ENCODE peak calls at places on chromosomes 5 and 9, in seven cellular contexts. Y is ACHN; I is epithelial cell of esophagus; V is activated T-helper 1 cell treated with anti-CD3 and anti-CD28 coated beads, Interleukin-12 subunit alpha, Interleukin-12 subunit beta, Interleukin-2, Interleukin-4 antibody, amounts not matched to agents 30 ng/mL and 10 ng/mL and 1 ng/mL, durations not matched to agents 14 hours and 24 hours and 36 hours; S is amygdala; H is CD8-positive, alpha-beta memory T cell; U is amniotic stem cell. X is an unnamed sample.
A peak's percentile ranks its signal among the peaks of the same experiment; 100 is the strongest.

GRCh38 chr5:77842247-77842646 is 66.1 kb upstream of the TBCA start:
- DNase-seq in Y (no peak), I (no peak), V (no peak), S (no peak), H (no peak), U (no peak), X (no peak)

GRCh38 chr5:36948041-36948440 is 71.5 kb downstream of the NIPBL start:
- DNase-seq in Y (peak; percentile 80), I (peak; percentile 50), V (no peak), S (no peak), H (no peak), U (no peak), X (no peak)

GRCh38 chr9:21976334-21976875 is 17.8 kb downstream of the CDKN2A start:
- DNase-seq in Y (no peak), I (no peak), V (no peak), S (no peak), H (no peak), U (no peak), X (no peak)

GRCh38 chr9:91217388-91217787 is 144.3 kb downstream of the AUH start:
- DNase-seq in Y (no peak), I (no peak), V (no peak), S (no peak), H (no peak), U (no peak), X (no peak)

GRCh38 chr9:92647671-92648446 is 22.1 kb downstream of the IPPK start:
- DNase-seq in Y (no peak), I (no peak), V (no peak), S (no peak), H (no peak), U (no peak), X (no peak)

GRCh38 chr9:7103382-7104170 is 345.8 kb downstream of the KDM4C start:
- DNase-seq in Y (no peak), I (peak; percentile 77), V (no peak), S (no peak), H (no peak), U (no peak), X (no peak)

GRCh38 chr5:61055434-61056006 is 106.7 kb downstream of the SMIM15 start:
- DNase-seq in Y (peak; percentile 67), I (peak; percentile 63), V (no peak), S (no peak), H (peak; percentile 4), U (no peak), X (no peak)

GRCh38 chr5:15993934-15994333 is 185.7 kb downstream of the MARCHF11 start:
- DNase-seq in Y (peak; percentile 27), I (peak; percentile 14), V (no peak), S (no peak), H (no peak), U (no peak), X (no peak)

GRCh38 chr9:107312651-107313050 is 29.6 kb downstream of the RAD23B start:
- DNase-seq in Y (no peak), I (no peak), V (no peak), S (no peak), H (no peak), U (no peak), X (no peak)

GRCh38 chr5:171678631-171679030 is 107.0 kb upstream of the SMIM23 start:
- DNase-seq in Y (no peak), I (no peak), V (no peak), S (no peak), H (no peak), U (no peak), X (no peak)

GRCh38 chr5:113546711-113547159 is 33.2 kb downstream of the YTHDC2 start:
- DNase-seq in Y (no peak), I (peak; percentile 62), V (no peak), S (no peak), H (no peak), U (peak; percentile 3), X (no peak)

GRCh38 chr9:135608999-135609317 is 30.4 kb downstream of the GLT6D1 start:
- DNase-seq in Y (no peak), I (no peak), V (no peak), S (no peak), H (no peak), U (no peak), X (no peak)

GRCh38 chr9:112558476-112558875 is 71.8 kb downstream of the KIAA1958 start:
- DNase-seq in Y (peak; percentile 53), I (peak; percentile 38), V (no peak), S (no peak), H (no peak), U (no peak), X (no peak)

GRCh38 chr5:126600631-126601511 is at the start of gene PHAX:
- DNase-seq in Y (peak; percentile 81), I (peak; percentile 86), V (peak; percentile 72), S (peak; percentile 63), H (peak; percentile 71), U (peak; percentile 48), X (peak; percentile 66)

GRCh38 chr5:139847790-139848507 is 52.3 kb downstream of the PSD2 start:
- DNase-seq in Y (peak; percentile 24), I (peak; percentile 43), V (peak; percentile 63), S (peak; percentile 37), H (peak; percentile 82), U (no peak), X (no peak)

GRCh38 chr9:95907794-95908193 is 32.3 kb downstream of the ERCC6L2 start:
- DNase-seq in Y (peak; percentile 15), I (no peak), V (no peak), S (no peak), H (no peak), U (no peak), X (no peak)

GRCh38 chr9:108811944-108812343 is 43.8 kb downstream of the ACTL7B start:
- DNase-seq in Y (no peak), I (no peak), V (no peak), S (no peak), H (no peak), U (no peak), X (no peak)

X was measured in D721Med.